ENCODE peak calls at places on chromosomes 4 and X, in six cellular contexts. One of them, this sample, is unnamed.

GRCh38 chr4:85243857-85244256 is 231.1 kb upstream of the ARHGAP24 start:
- DNase-seq in H7: peak; percentile 18
- DNase-seq in activated CD8-positive, alpha-beta memory T cell treated with anti-CD3 and anti-CD28 coated beads for 48 hours: no peak
- DNase-seq in stimulated activated CD4-positive, alpha-beta T cell treated with anti-CD3 and anti-CD28 coated beads, Interleukin-15, amount 100 ng/mL, for 24 hours: no peak
- DNase-seq in iris pigment epithelial cell: peak; percentile 8
- DNase-seq in naive B cell: no peak
- DNase-seq in this sample: no peak

GRCh38 chr4:147683172-147683571 is 791 bp downstream of the PRMT9 start:
- DNase-seq in naive B cell: peak; percentile 9
- DNase-seq in iris pigment epithelial cell: peak; percentile 44
- DNase-seq in stimulated activated CD4-positive, alpha-beta T cell treated with anti-CD3 and anti-CD28 coated beads, Interleukin-15, amount 100 ng/mL, for 24 hours: peak; percentile 18
- DNase-seq in H7: peak; percentile 21
- DNase-seq in activated CD8-positive, alpha-beta memory T cell treated with anti-CD3 and anti-CD28 coated beads for 48 hours: no peak
- DNase-seq in this sample: no peak

GRCh38 chrX:38175140-38175539 is 45.5 kb downstream of the SRPX start:
- DNase-seq in H7: peak; percentile 49
- DNase-seq in iris pigment epithelial cell: peak; percentile 31
- DNase-seq in stimulated activated CD4-positive, alpha-beta T cell treated with anti-CD3 and anti-CD28 coated beads, Interleukin-15, amount 100 ng/mL, for 24 hours: peak; percentile 1
- DNase-seq in naive B cell: no peak
- DNase-seq in activated CD8-positive, alpha-beta memory T cell treated with anti-CD3 and anti-CD28 coated beads for 48 hours: no peak
- DNase-seq in this sample: no peak

GRCh38 chrX:87299563-87300160 is 217.9 kb upstream of the KLHL4 start:
- DNase-seq in iris pigment epithelial cell: peak; percentile 16
- DNase-seq in H7: peak; percentile 1
- DNase-seq in stimulated activated CD4-positive, alpha-beta T cell treated with anti-CD3 and anti-CD28 coated beads, Interleukin-15, amount 100 ng/mL, for 24 hours: no peak
- DNase-seq in activated CD8-positive, alpha-beta memory T cell treated with anti-CD3 and anti-CD28 coated beads for 48 hours: no peak
- DNase-seq in naive B cell: no peak
- DNase-seq in this sample: no peak

GRCh38 chr4:146916479-146917076 is 29.1 kb downstream of the TTC29 start:
- DNase-seq in stimulated activated CD4-positive, alpha-beta T cell treated with anti-CD3 and anti-CD28 coated beads, Interleukin-15, amount 100 ng/mL, for 24 hours: peak; percentile 4
- DNase-seq in naive B cell: no peak
- DNase-seq in iris pigment epithelial cell: peak; percentile 49
- DNase-seq in H7: peak; percentile 2
- DNase-seq in activated CD8-positive, alpha-beta memory T cell treated with anti-CD3 and anti-CD28 coated beads for 48 hours: no peak
- DNase-seq in this sample: no peak

GRCh38 chrX:103877571-103877970 is 45.5 kb upstream of the RAB9B start:
- DNase-seq in H7: no peak
- DNase-seq in activated CD8-positive, alpha-beta memory T cell treated with anti-CD3 and anti-CD28 coated beads for 48 hours: no peak
- DNase-seq in stimulated activated CD4-positive, alpha-beta T cell treated with anti-CD3 and anti-CD28 coated beads, Interleukin-15, amount 100 ng/mL, for 24 hours: no peak
- DNase-seq in naive B cell: no peak
- DNase-seq in iris pigment epithelial cell: no peak
- DNase-seq in this sample: no peak

GRCh38 chr4:184310881-184311709 is 93.4 kb upstream of the ENPP6 start:
- DNase-seq in stimulated activated CD4-positive, alpha-beta T cell treated with anti-CD3 and anti-CD28 coated beads, Interleukin-15, amount 100 ng/mL, for 24 hours: no peak
- DNase-seq in iris pigment epithelial cell: no peak
- DNase-seq in activated CD8-positive, alpha-beta memory T cell treated with anti-CD3 and anti-CD28 coated beads for 48 hours: no peak
- DNase-seq in H7: no peak
- DNase-seq in naive B cell: no peak
- DNase-seq in this sample: no peak

GRCh38 chr4:153058668-153059060 is 122.5 kb downstream of the FHDC1 start:
- DNase-seq in naive B cell: no peak
- DNase-seq in iris pigment epithelial cell: no peak
- DNase-seq in activated CD8-positive, alpha-beta memory T cell treated with anti-CD3 and anti-CD28 coated beads for 48 hours: no peak
- DNase-seq in H7: no peak
- DNase-seq in stimulated activated CD4-positive, alpha-beta T cell treated with anti-CD3 and anti-CD28 coated beads, Interleukin-15, amount 100 ng/mL, for 24 hours: no peak
- DNase-seq in this sample: no peak

GRCh38 chr4:101596786-101597185 is 193.7 kb upstream of the BANK1 start:
- DNase-seq in iris pigment epithelial cell: no peak
- DNase-seq in activated CD8-positive, alpha-beta memory T cell treated with anti-CD3 and anti-CD28 coated beads for 48 hours: no peak
- DNase-seq in naive B cell: peak; percentile 26
- DNase-seq in stimulated activated CD4-positive, alpha-beta T cell treated with anti-CD3 and anti-CD28 coated beads, Interleukin-15, amount 100 ng/mL, for 24 hours: no peak
- DNase-seq in H7: no peak
- DNase-seq in this sample: no peak

GRCh38 chrX:14027031-14027430 is 2.7 kb downstream of the GEMIN8 start:
- DNase-seq in iris pigment epithelial cell: peak; percentile 70
- DNase-seq in stimulated activated CD4-positive, alpha-beta T cell treated with anti-CD3 and anti-CD28 coated beads, Interleukin-15, amount 100 ng/mL, for 24 hours: peak; percentile 15
- DNase-seq in naive B cell: no peak
- DNase-seq in activated CD8-positive, alpha-beta memory T cell treated with anti-CD3 and anti-CD28 coated beads for 48 hours: no peak
- DNase-seq in H7: no peak
- DNase-seq in this sample: peak; percentile 11

GRCh38 chrX:47568656-47569295 is 7.8 kb downstream of the ARAF start:
- DNase-seq in activated CD8-positive, alpha-beta memory T cell treated with anti-CD3 and anti-CD28 coated beads for 48 hours: no peak
- DNase-seq in H7: peak; percentile 76
- DNase-seq in stimulated activated CD4-positive, alpha-beta T cell treated with anti-CD3 and anti-CD28 coated beads, Interleukin-15, amount 100 ng/mL, for 24 hours: peak; percentile 57
- DNase-seq in iris pigment epithelial cell: no peak
- DNase-seq in naive B cell: peak; percentile 25
- DNase-seq in this sample: peak; percentile 12

GRCh38 chr4:109826719-109827118 is 1.1 kb upstream of the RRH start:
- DNase-seq in iris pigment epithelial cell: peak; percentile 16
- DNase-seq in H7: no peak
- DNase-seq in activated CD8-positive, alpha-beta memory T cell treated with anti-CD3 and anti-CD28 coated beads for 48 hours: no peak
- DNase-seq in naive B cell: no peak
- DNase-seq in stimulated activated CD4-positive, alpha-beta T cell treated with anti-CD3 and anti-CD28 coated beads, Interleukin-15, amount 100 ng/mL, for 24 hours: no peak
- DNase-seq in this sample: peak; percentile 33

GRCh38 chr4:141432000-141432712 is 204.2 kb upstream of the IL15 start:
- DNase-seq in activated CD8-positive, alpha-beta memory T cell treated with anti-CD3 and anti-CD28 coated beads for 48 hours: no peak
- DNase-seq in iris pigment epithelial cell: peak; percentile 58
- DNase-seq in naive B cell: no peak
- DNase-seq in H7: no peak
- DNase-seq in stimulated activated CD4-positive, alpha-beta T cell treated with anti-CD3 and anti-CD28 coated beads, Interleukin-15, amount 100 ng/mL, for 24 hours: no peak
- DNase-seq in this sample: no peak

GRCh38 chr4:85318415-85318814 is 156.5 kb upstream of the ARHGAP24 start:
- DNase-seq in iris pigment epithelial cell: no peak
- DNase-seq in H7: no peak
- DNase-seq in stimulated activated CD4-positive, alpha-beta T cell treated with anti-CD3 and anti-CD28 coated beads, Interleukin-15, amount 100 ng/mL, for 24 hours: no peak
- DNase-seq in activated CD8-positive, alpha-beta memory T cell treated with anti-CD3 and anti-CD28 coated beads for 48 hours: no peak
- DNase-seq in naive B cell: no peak
- DNase-seq in this sample: no peak

GRCh38 chrX:102067966-102068723 is 57.3 kb upstream of the TCEAL2 start:
- DNase-seq in iris pigment epithelial cell: peak; percentile 27
- DNase-seq in activated CD8-positive, alpha-beta memory T cell treated with anti-CD3 and anti-CD28 coated beads for 48 hours: no peak
- DNase-seq in stimulated activated CD4-positive, alpha-beta T cell treated with anti-CD3 and anti-CD28 coated beads, Interleukin-15, amount 100 ng/mL, for 24 hours: peak; percentile 14
- DNase-seq in naive B cell: no peak
- DNase-seq in H7: peak; percentile 2
- DNase-seq in this sample: peak; percentile 20

GRCh38 chrX:47311857-47312774 is 58.3 kb upstream of the ZNF157 start:
- DNase-seq in iris pigment epithelial cell: peak; percentile 64
- DNase-seq in H7: peak; percentile 39
- DNase-seq in naive B cell: peak; percentile 15
- DNase-seq in stimulated activated CD4-positive, alpha-beta T cell treated with anti-CD3 and anti-CD28 coated beads, Interleukin-15, amount 100 ng/mL, for 24 hours: peak; percentile 53
- DNase-seq in activated CD8-positive, alpha-beta memory T cell treated with anti-CD3 and anti-CD28 coated beads for 48 hours: peak; percentile 1
- DNase-seq in this sample: peak; percentile 6

GRCh38 chr4:152032722-152033131 is 271.9 kb upstream of the GATB start:
- DNase-seq in activated CD8-positive, alpha-beta memory T cell treated with anti-CD3 and anti-CD28 coated beads for 48 hours: no peak
- DNase-seq in naive B cell: no peak
- DNase-seq in H7: no peak
- DNase-seq in iris pigment epithelial cell: peak; percentile 72
- DNase-seq in stimulated activated CD4-positive, alpha-beta T cell treated with anti-CD3 and anti-CD28 coated beads, Interleukin-15, amount 100 ng/mL, for 24 hours: no peak
- DNase-seq in this sample: no peak

GRCh38 chr4:24690436-24690835 is 104.9 kb upstream of the SOD3 start:
- DNase-seq in stimulated activated CD4-positive, alpha-beta T cell treated with anti-CD3 and anti-CD28 coated beads, Interleukin-15, amount 100 ng/mL, for 24 hours: no peak
- DNase-seq in naive B cell: no peak
- DNase-seq in iris pigment epithelial cell: peak; percentile 12
- DNase-seq in activated CD8-positive, alpha-beta memory T cell treated with anti-CD3 and anti-CD28 coated beads for 48 hours: no peak
- DNase-seq in H7: no peak
- DNase-seq in this sample: no peak

GRCh38 chr4:116839826-116840225 is 245.6 kb downstream of the TRAM1L1 start:
- DNase-seq in iris pigment epithelial cell: peak; percentile 7
- DNase-seq in H7: no peak
- DNase-seq in stimulated activated CD4-positive, alpha-beta T cell treated with anti-CD3 and anti-CD28 coated beads, Interleukin-15, amount 100 ng/mL, for 24 hours: no peak
- DNase-seq in naive B cell: no peak
- DNase-seq in activated CD8-positive, alpha-beta memory T cell treated with anti-CD3 and anti-CD28 coated beads for 48 hours: no peak
- DNase-seq in this sample: no peak

GRCh38 chr4:147831452-147832192 is 99.7 kb downstream of the ARHGAP10 start:
- DNase-seq in stimulated activated CD4-positive, alpha-beta T cell treated with anti-CD3 and anti-CD28 coated beads, Interleukin-15, amount 100 ng/mL, for 24 hours: no peak
- DNase-seq in naive B cell: no peak
- DNase-seq in activated CD8-positive, alpha-beta memory T cell treated with anti-CD3 and anti-CD28 coated beads for 48 hours: no peak
- DNase-seq in iris pigment epithelial cell: peak; percentile 86
- DNase-seq in H7: no peak
- DNase-seq in this sample: no peak

GRCh38 chrX:151982217-151982616 is 7.7 kb upstream of the GABRE start:
- DNase-seq in stimulated activated CD4-positive, alpha-beta T cell treated with anti-CD3 and anti-CD28 coated beads, Interleukin-15, amount 100 ng/mL, for 24 hours: no peak
- DNase-seq in iris pigment epithelial cell: peak; percentile 82
- DNase-seq in H7: no peak
- DNase-seq in activated CD8-positive, alpha-beta memory T cell treated with anti-CD3 and anti-CD28 coated beads for 48 hours: no peak
- DNase-seq in naive B cell: no peak
- DNase-seq in this sample: no peak

GRCh38 chr4:75584067-75584466 is 28.2 kb downstream of the ODAPH start:
- DNase-seq in activated CD8-positive, alpha-beta memory T cell treated with anti-CD3 and anti-CD28 coated beads for 48 hours: no peak
- DNase-seq in iris pigment epithelial cell: peak; percentile 20
- DNase-seq in H7: no peak
- DNase-seq in stimulated activated CD4-positive, alpha-beta T cell treated with anti-CD3 and anti-CD28 coated beads, Interleukin-15, amount 100 ng/mL, for 24 hours: no peak
- DNase-seq in naive B cell: no peak
- DNase-seq in this sample: no peak

GRCh38 chrX:525134-525533 is 105.5 kb upstream of the SHOX start:
- DNase-seq in stimulated activated CD4-positive, alpha-beta T cell treated with anti-CD3 and anti-CD28 coated beads, Interleukin-15, amount 100 ng/mL, for 24 hours: no peak
- DNase-seq in naive B cell: no peak
- DNase-seq in iris pigment epithelial cell: no peak
- DNase-seq in activated CD8-positive, alpha-beta memory T cell treated with anti-CD3 and anti-CD28 coated beads for 48 hours: no peak
- DNase-seq in H7: no peak
- DNase-seq in this sample: no peak

GRCh38 chr4:169399976-169400767 is 129.4 kb upstream of the SH3RF1 start:
- DNase-seq in iris pigment epithelial cell: no peak
- DNase-seq in H7: no peak
- DNase-seq in naive B cell: no peak
- DNase-seq in stimulated activated CD4-positive, alpha-beta T cell treated with anti-CD3 and anti-CD28 coated beads, Interleukin-15, amount 100 ng/mL, for 24 hours: no peak
- DNase-seq in activated CD8-positive, alpha-beta memory T cell treated with anti-CD3 and anti-CD28 coated beads for 48 hours: no peak
- DNase-seq in this sample: no peak

GRCh38 chr4:150251752-150252190 is 173.5 kb downstream of the DCLK2 start:
- DNase-seq in activated CD8-positive, alpha-beta memory T cell treated with anti-CD3 and anti-CD28 coated beads for 48 hours: no peak
- DNase-seq in stimulated activated CD4-positive, alpha-beta T cell treated with anti-CD3 and anti-CD28 coated beads, Interleukin-15, amount 100 ng/mL, for 24 hours: no peak
- DNase-seq in H7: peak; percentile 61
- DNase-seq in naive B cell: no peak
- DNase-seq in iris pigment epithelial cell: no peak
- DNase-seq in this sample: no peak

GRCh38 chr4:18934197-18934596 is 912.6 kb upstream of the LCORL start:
- DNase-seq in stimulated activated CD4-positive, alpha-beta T cell treated with anti-CD3 and anti-CD28 coated beads, Interleukin-15, amount 100 ng/mL, for 24 hours: no peak
- DNase-seq in iris pigment epithelial cell: no peak
- DNase-seq in naive B cell: no peak
- DNase-seq in activated CD8-positive, alpha-beta memory T cell treated with anti-CD3 and anti-CD28 coated beads for 48 hours: no peak
- DNase-seq in H7: no peak
- DNase-seq in this sample: no peak

GRCh38 chr4:141654098-141654497 is 17.7 kb downstream of the IL15 start:
- DNase-seq in iris pigment epithelial cell: no peak
- DNase-seq in activated CD8-positive, alpha-beta memory T cell treated with anti-CD3 and anti-CD28 coated beads for 48 hours: no peak
- DNase-seq in naive B cell: no peak
- DNase-seq in H7: peak; percentile 41
- DNase-seq in stimulated activated CD4-positive, alpha-beta T cell treated with anti-CD3 and anti-CD28 coated beads, Interleukin-15, amount 100 ng/mL, for 24 hours: no peak
- DNase-seq in this sample: no peak

GRCh38 chr4:86730310-86730709 is 118.9 kb downstream of the SLC10A6 start:
- DNase-seq in iris pigment epithelial cell: peak; percentile 32
- DNase-seq in activated CD8-positive, alpha-beta memory T cell treated with anti-CD3 and anti-CD28 coated beads for 48 hours: no peak
- DNase-seq in stimulated activated CD4-positive, alpha-beta T cell treated with anti-CD3 and anti-CD28 coated beads, Interleukin-15, amount 100 ng/mL, for 24 hours: no peak
- DNase-seq in naive B cell: no peak
- DNase-seq in H7: no peak
- DNase-seq in this sample: no peak

GRCh38 chr4:46999584-46999983 is 6.2 kb upstream of the GABRA4 start:
- DNase-seq in naive B cell: no peak
- DNase-seq in iris pigment epithelial cell: peak; percentile 13
- DNase-seq in activated CD8-positive, alpha-beta memory T cell treated with anti-CD3 and anti-CD28 coated beads for 48 hours: no peak
- DNase-seq in stimulated activated CD4-positive, alpha-beta T cell treated with anti-CD3 and anti-CD28 coated beads, Interleukin-15, amount 100 ng/mL, for 24 hours: no peak
- DNase-seq in H7: no peak
- DNase-seq in this sample: no peak

GRCh38 chr4:89836897-89837384 is at the start of gene SNCA:
- DNase-seq in stimulated activated CD4-positive, alpha-beta T cell treated with anti-CD3 and anti-CD28 coated beads, Interleukin-15, amount 100 ng/mL, for 24 hours: peak; percentile 68
- DNase-seq in iris pigment epithelial cell: peak; percentile 58
- DNase-seq in naive B cell: peak; percentile 17
- DNase-seq in activated CD8-positive, alpha-beta memory T cell treated with anti-CD3 and anti-CD28 coated beads for 48 hours: no peak
- DNase-seq in H7: peak; percentile 83
- DNase-seq in this sample: no peak

GRCh38 chrX:132015875-132016274 is 7.2 kb upstream of the STK26 start:
- DNase-seq in iris pigment epithelial cell: no peak
- DNase-seq in naive B cell: no peak
- DNase-seq in H7: no peak
- DNase-seq in stimulated activated CD4-positive, alpha-beta T cell treated with anti-CD3 and anti-CD28 coated beads, Interleukin-15, amount 100 ng/mL, for 24 hours: no peak
- DNase-seq in activated CD8-positive, alpha-beta memory T cell treated with anti-CD3 and anti-CD28 coated beads for 48 hours: no peak
- DNase-seq in this sample: no peak

GRCh38 chr4:15853345-15853744 is 75.2 kb downstream of the CD38 start:
- DNase-seq in stimulated activated CD4-positive, alpha-beta T cell treated with anti-CD3 and anti-CD28 coated beads, Interleukin-15, amount 100 ng/mL, for 24 hours: no peak
- DNase-seq in activated CD8-positive, alpha-beta memory T cell treated with anti-CD3 and anti-CD28 coated beads for 48 hours: no peak
- DNase-seq in iris pigment epithelial cell: no peak
- DNase-seq in naive B cell: no peak
- DNase-seq in H7: no peak
- DNase-seq in this sample: no peak

GRCh38 chr4:113637823-113638691 is 123.5 kb downstream of the CAMK2D start:
- DNase-seq in H7: no peak
- DNase-seq in stimulated activated CD4-positive, alpha-beta T cell treated with anti-CD3 and anti-CD28 coated beads, Interleukin-15, amount 100 ng/mL, for 24 hours: no peak
- DNase-seq in naive B cell: peak; percentile 63
- DNase-seq in iris pigment epithelial cell: no peak
- DNase-seq in activated CD8-positive, alpha-beta memory T cell treated with anti-CD3 and anti-CD28 coated beads for 48 hours: no peak
- DNase-seq in this sample: no peak

GRCh38 chr4:185682236-185682635 is 129.8 kb downstream of the SORBS2 start:
- DNase-seq in stimulated activated CD4-positive, alpha-beta T cell treated with anti-CD3 and anti-CD28 coated beads, Interleukin-15, amount 100 ng/mL, for 24 hours: no peak
- DNase-seq in H7: no peak
- DNase-seq in activated CD8-positive, alpha-beta memory T cell treated with anti-CD3 and anti-CD28 coated beads for 48 hours: no peak
- DNase-seq in naive B cell: no peak
- DNase-seq in iris pigment epithelial cell: peak; percentile 51
- DNase-seq in this sample: no peak

GRCh38 chr4:156959298-156959702 is 12.3 kb downstream of the PDGFC start:
- DNase-seq in iris pigment epithelial cell: peak; percentile 86
- DNase-seq in naive B cell: no peak
- DNase-seq in activated CD8-positive, alpha-beta memory T cell treated with anti-CD3 and anti-CD28 coated beads for 48 hours: no peak
- DNase-seq in H7: no peak
- DNase-seq in stimulated activated CD4-positive, alpha-beta T cell treated with anti-CD3 and anti-CD28 coated beads, Interleukin-15, amount 100 ng/mL, for 24 hours: no peak
- DNase-seq in this sample: no peak

GRCh38 chrX:19177710-19178109 is 55.4 kb upstream of the ADGRG2 start:
- DNase-seq in H7: no peak
- DNase-seq in stimulated activated CD4-positive, alpha-beta T cell treated with anti-CD3 and anti-CD28 coated beads, Interleukin-15, amount 100 ng/mL, for 24 hours: no peak
- DNase-seq in iris pigment epithelial cell: no peak
- DNase-seq in naive B cell: no peak
- DNase-seq in activated CD8-positive, alpha-beta memory T cell treated with anti-CD3 and anti-CD28 coated beads for 48 hours: no peak
- DNase-seq in this sample: no peak

GRCh38 chr4:26420903-26421302 is 69.4 kb downstream of the CCKAR start:
- DNase-seq in naive B cell: no peak
- DNase-seq in iris pigment epithelial cell: peak; percentile 18
- DNase-seq in H7: peak; percentile 7
- DNase-seq in activated CD8-positive, alpha-beta memory T cell treated with anti-CD3 and anti-CD28 coated beads for 48 hours: no peak
- DNase-seq in stimulated activated CD4-positive, alpha-beta T cell treated with anti-CD3 and anti-CD28 coated beads, Interleukin-15, amount 100 ng/mL, for 24 hours: no peak
- DNase-seq in this sample: no peak

GRCh38 chr4:106245176-106245575 is 70.8 kb downstream of the TBCK start:
- DNase-seq in iris pigment epithelial cell: no peak
- DNase-seq in naive B cell: no peak
- DNase-seq in H7: no peak
- DNase-seq in activated CD8-positive, alpha-beta memory T cell treated with anti-CD3 and anti-CD28 coated beads for 48 hours: no peak
- DNase-seq in stimulated activated CD4-positive, alpha-beta T cell treated with anti-CD3 and anti-CD28 coated beads, Interleukin-15, amount 100 ng/mL, for 24 hours: no peak
- DNase-seq in this sample: no peak

This sample was measured in stimulated activated naive CD4-positive, alpha-beta T cell.